ENCODE peak calls at places on chromosomes 7 and 10, in nine cellular contexts. One of them, this sample, is unnamed.

GRCh38 chr10:126979311-126979710 is 74.1 kb downstream of the DOCK1 start:
- DNase-seq in CD8-positive, alpha-beta memory T cell: no peak
- DNase-seq in GM12878: no peak
- DNase-seq in vagina: no peak
- DNase-seq in kidney: no peak
- DNase-seq in CD4-positive, CD25-positive, alpha-beta regulatory T cell: no peak
- DNase-seq in NB4: no peak
- DNase-seq in fibroblast of pulmonary artery: no peak
- DNase-seq in pancreas: no peak
- DNase-seq in this sample: no peak

GRCh38 chr10:48603421-48604038 is 1.3 kb downstream of the ARHGAP22 start:
- DNase-seq in CD8-positive, alpha-beta memory T cell: no peak
- DNase-seq in GM12878: no peak
- DNase-seq in vagina: peak
- DNase-seq in kidney: no peak
- DNase-seq in CD4-positive, CD25-positive, alpha-beta regulatory T cell: no peak
- DNase-seq in NB4: no peak
- DNase-seq in fibroblast of pulmonary artery: no peak
- DNase-seq in pancreas: no peak
- DNase-seq in this sample: no peak

GRCh38 chr10:94402204-94403033 is at the start of gene TBC1D12:
- DNase-seq in CD8-positive, alpha-beta memory T cell: no peak
- DNase-seq in GM12878: peak
- DNase-seq in vagina: peak
- DNase-seq in kidney: peak
- DNase-seq in CD4-positive, CD25-positive, alpha-beta regulatory T cell: peak
- DNase-seq in NB4: no peak
- DNase-seq in fibroblast of pulmonary artery: peak
- DNase-seq in pancreas: peak
- DNase-seq in this sample: peak

GRCh38 chr10:84244651-84245270 is at the start of gene RGR:
- DNase-seq in CD8-positive, alpha-beta memory T cell: no peak
- DNase-seq in GM12878: no peak
- DNase-seq in vagina: no peak
- DNase-seq in kidney: no peak
- DNase-seq in CD4-positive, CD25-positive, alpha-beta regulatory T cell: no peak
- DNase-seq in NB4: no peak
- DNase-seq in fibroblast of pulmonary artery: no peak
- DNase-seq in pancreas: no peak
- DNase-seq in this sample: no peak

GRCh38 chr7:6530626-6531491 is 20.4 kb downstream of the GRID2IP start:
- DNase-seq in CD8-positive, alpha-beta memory T cell: peak
- DNase-seq in GM12878: no peak
- DNase-seq in vagina: no peak
- DNase-seq in kidney: no peak
- DNase-seq in CD4-positive, CD25-positive, alpha-beta regulatory T cell: peak
- DNase-seq in NB4: no peak
- DNase-seq in fibroblast of pulmonary artery: no peak
- DNase-seq in pancreas: no peak
- DNase-seq in this sample: no peak

GRCh38 chr10:5478694-5479305 is 20.6 kb downstream of the CALML5 start:
- DNase-seq in CD8-positive, alpha-beta memory T cell: no peak
- DNase-seq in GM12878: no peak
- DNase-seq in vagina: no peak
- DNase-seq in kidney: no peak
- DNase-seq in CD4-positive, CD25-positive, alpha-beta regulatory T cell: no peak
- DNase-seq in NB4: no peak
- DNase-seq in fibroblast of pulmonary artery: no peak
- DNase-seq in pancreas: no peak
- DNase-seq in this sample: no peak

GRCh38 chr10:69685802-69686585 is 55.9 kb downstream of the FAM241B start:
- DNase-seq in CD8-positive, alpha-beta memory T cell: no peak
- DNase-seq in GM12878: no peak
- DNase-seq in vagina: no peak
- DNase-seq in kidney: peak
- DNase-seq in CD4-positive, CD25-positive, alpha-beta regulatory T cell: no peak
- DNase-seq in NB4: no peak
- DNase-seq in fibroblast of pulmonary artery: peak
- DNase-seq in pancreas: peak
- DNase-seq in this sample: no peak

GRCh38 chr10:125149278-125150047 is 10.9 kb downstream of the CTBP2 start:
- DNase-seq in CD8-positive, alpha-beta memory T cell: no peak
- DNase-seq in GM12878: no peak
- DNase-seq in vagina: no peak
- DNase-seq in kidney: peak
- DNase-seq in CD4-positive, CD25-positive, alpha-beta regulatory T cell: no peak
- DNase-seq in NB4: peak
- DNase-seq in fibroblast of pulmonary artery: peak
- DNase-seq in pancreas: no peak
- DNase-seq in this sample: no peak

GRCh38 chr10:122239578-122240257 is 31.4 kb upstream of the BTBD16 start:
- DNase-seq in CD8-positive, alpha-beta memory T cell: no peak
- DNase-seq in GM12878: no peak
- DNase-seq in vagina: no peak
- DNase-seq in kidney: no peak
- DNase-seq in CD4-positive, CD25-positive, alpha-beta regulatory T cell: no peak
- DNase-seq in NB4: peak
- DNase-seq in fibroblast of pulmonary artery: peak
- DNase-seq in pancreas: no peak
- DNase-seq in this sample: no peak

GRCh38 chr7:37732253-37732652 is 48.7 kb downstream of the GPR141 start:
- DNase-seq in CD8-positive, alpha-beta memory T cell: no peak
- DNase-seq in GM12878: peak
- DNase-seq in vagina: no peak
- DNase-seq in kidney: no peak
- DNase-seq in CD4-positive, CD25-positive, alpha-beta regulatory T cell: no peak
- DNase-seq in NB4: peak
- DNase-seq in fibroblast of pulmonary artery: peak
- DNase-seq in pancreas: no peak
- DNase-seq in this sample: peak

GRCh38 chr10:122062831-122063674 is 74.1 kb downstream of the TACC2 start:
- DNase-seq in CD8-positive, alpha-beta memory T cell: no peak
- DNase-seq in GM12878: no peak
- DNase-seq in vagina: peak
- DNase-seq in kidney: peak
- DNase-seq in CD4-positive, CD25-positive, alpha-beta regulatory T cell: no peak
- DNase-seq in NB4: peak
- DNase-seq in fibroblast of pulmonary artery: peak
- DNase-seq in pancreas: peak
- DNase-seq in this sample: peak

GRCh38 chr10:113414481-113414990 is 138.3 kb upstream of the HABP2 start:
- DNase-seq in CD8-positive, alpha-beta memory T cell: no peak
- DNase-seq in GM12878: no peak
- DNase-seq in vagina: no peak
- DNase-seq in kidney: no peak
- DNase-seq in CD4-positive, CD25-positive, alpha-beta regulatory T cell: no peak
- DNase-seq in NB4: no peak
- DNase-seq in fibroblast of pulmonary artery: no peak
- DNase-seq in pancreas: no peak
- DNase-seq in this sample: no peak

GRCh38 chr10:127034224-127034623 is 129.0 kb downstream of the DOCK1 start:
- DNase-seq in CD8-positive, alpha-beta memory T cell: no peak
- DNase-seq in GM12878: no peak
- DNase-seq in vagina: no peak
- DNase-seq in kidney: no peak
- DNase-seq in CD4-positive, CD25-positive, alpha-beta regulatory T cell: no peak
- DNase-seq in NB4: no peak
- DNase-seq in fibroblast of pulmonary artery: no peak
- DNase-seq in pancreas: no peak
- DNase-seq in this sample: no peak

DNA sequence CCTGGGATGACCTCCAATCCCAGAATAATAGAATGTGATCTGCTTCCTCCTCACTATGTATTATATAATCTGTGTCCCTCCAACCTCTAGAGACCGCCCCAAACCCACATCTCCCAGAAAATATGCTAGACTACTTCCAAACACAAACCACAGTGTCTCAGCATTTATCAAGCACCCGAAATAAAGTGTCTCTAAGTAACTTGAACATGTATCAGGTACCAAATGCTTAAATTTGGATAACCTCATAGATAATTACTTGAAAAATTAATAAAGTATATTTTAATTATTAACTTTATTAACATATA is 16.1 kb downstream of the LYZL1 start:
- DNase-seq in CD8-positive, alpha-beta memory T cell: no peak
- DNase-seq in GM12878: no peak
- DNase-seq in vagina: no peak
- DNase-seq in kidney: no peak
- DNase-seq in CD4-positive, CD25-positive, alpha-beta regulatory T cell: no peak
- DNase-seq in NB4: no peak
- DNase-seq in fibroblast of pulmonary artery: no peak
- DNase-seq in pancreas: no peak
- DNase-seq in this sample: no peak
- H3K4me3 ChIP-seq in CD8-positive, alpha-beta memory T cell: no peak
- H3K4me3 ChIP-seq in GM12878: no peak
- H3K4me3 ChIP-seq in vagina: no peak
- H3K4me3 ChIP-seq in kidney: no peak
- H3K4me3 ChIP-seq in CD4-positive, CD25-positive, alpha-beta regulatory T cell: no peak
- H3K4me3 ChIP-seq in NB4: no peak
- H3K4me3 ChIP-seq in fibroblast of pulmonary artery: no peak
- H3K4me3 ChIP-seq in pancreas: no peak
- H3K4me3 ChIP-seq in this sample: no peak

GRCh38 chr10:33463011-33463410 is 128.5 kb upstream of the NRP1 start:
- DNase-seq in CD8-positive, alpha-beta memory T cell: no peak
- DNase-seq in GM12878: no peak
- DNase-seq in vagina: no peak
- DNase-seq in kidney: no peak
- DNase-seq in CD4-positive, CD25-positive, alpha-beta regulatory T cell: no peak
- DNase-seq in NB4: no peak
- DNase-seq in fibroblast of pulmonary artery: no peak
- DNase-seq in pancreas: no peak
- DNase-seq in this sample: no peak
- H3K4me3 ChIP-seq in CD8-positive, alpha-beta memory T cell: no peak
- H3K4me3 ChIP-seq in GM12878: no peak
- H3K4me3 ChIP-seq in vagina: no peak
- H3K4me3 ChIP-seq in kidney: no peak
- H3K4me3 ChIP-seq in CD4-positive, CD25-positive, alpha-beta regulatory T cell: no peak
- H3K4me3 ChIP-seq in NB4: no peak
- H3K4me3 ChIP-seq in fibroblast of pulmonary artery: no peak
- H3K4me3 ChIP-seq in pancreas: no peak
- H3K4me3 ChIP-seq in this sample: no peak

GRCh38 chr10:17022898-17023297 is 106.7 kb downstream of the CUBN start:
- DNase-seq in CD8-positive, alpha-beta memory T cell: no peak
- DNase-seq in GM12878: no peak
- DNase-seq in vagina: no peak
- DNase-seq in kidney: no peak
- DNase-seq in CD4-positive, CD25-positive, alpha-beta regulatory T cell: no peak
- DNase-seq in NB4: no peak
- DNase-seq in fibroblast of pulmonary artery: peak
- DNase-seq in pancreas: no peak
- DNase-seq in this sample: no peak

GRCh38 chr10:17022399-17022798 is 107.2 kb downstream of the CUBN start:
- DNase-seq in CD8-positive, alpha-beta memory T cell: no peak
- DNase-seq in GM12878: no peak
- DNase-seq in vagina: no peak
- DNase-seq in kidney: no peak
- DNase-seq in CD4-positive, CD25-positive, alpha-beta regulatory T cell: no peak
- DNase-seq in NB4: no peak
- DNase-seq in fibroblast of pulmonary artery: no peak
- DNase-seq in pancreas: no peak
- DNase-seq in this sample: no peak

GRCh38 chr10:17025444-17026295 is 103.9 kb downstream of the CUBN start:
- DNase-seq in CD8-positive, alpha-beta memory T cell: peak
- DNase-seq in GM12878: no peak
- DNase-seq in vagina: no peak
- DNase-seq in kidney: no peak
- DNase-seq in CD4-positive, CD25-positive, alpha-beta regulatory T cell: peak
- DNase-seq in NB4: peak
- DNase-seq in fibroblast of pulmonary artery: peak
- DNase-seq in pancreas: no peak
- DNase-seq in this sample: no peak

GRCh38 chr10:17023386-17024298 is 106.0 kb downstream of the CUBN start:
- DNase-seq in CD8-positive, alpha-beta memory T cell: peak
- DNase-seq in GM12878: peak
- DNase-seq in vagina: no peak
- DNase-seq in kidney: no peak
- DNase-seq in CD4-positive, CD25-positive, alpha-beta regulatory T cell: peak
- DNase-seq in NB4: peak
- DNase-seq in fibroblast of pulmonary artery: peak
- DNase-seq in pancreas: no peak
- DNase-seq in this sample: peak

GRCh38 chr10:17024461-17024860 is 105.2 kb downstream of the CUBN start:
- DNase-seq in CD8-positive, alpha-beta memory T cell: no peak
- DNase-seq in GM12878: no peak
- DNase-seq in vagina: no peak
- DNase-seq in kidney: no peak
- DNase-seq in CD4-positive, CD25-positive, alpha-beta regulatory T cell: no peak
- DNase-seq in NB4: no peak
- DNase-seq in fibroblast of pulmonary artery: no peak
- DNase-seq in pancreas: no peak
- DNase-seq in this sample: no peak
- H3K4me3 ChIP-seq in CD8-positive, alpha-beta memory T cell: no peak
- H3K4me3 ChIP-seq in GM12878: no peak
- H3K4me3 ChIP-seq in vagina: no peak
- H3K4me3 ChIP-seq in kidney: no peak
- H3K4me3 ChIP-seq in CD4-positive, CD25-positive, alpha-beta regulatory T cell: no peak
- H3K4me3 ChIP-seq in NB4: no peak
- H3K4me3 ChIP-seq in fibroblast of pulmonary artery: no peak
- H3K4me3 ChIP-seq in pancreas: no peak
- H3K4me3 ChIP-seq in this sample: no peak

GRCh38 chr7:111238891-111239290 is 148.0 kb downstream of the LRRN3 start:
- DNase-seq in CD8-positive, alpha-beta memory T cell: no peak
- DNase-seq in GM12878: no peak
- DNase-seq in vagina: no peak
- DNase-seq in kidney: no peak
- DNase-seq in CD4-positive, CD25-positive, alpha-beta regulatory T cell: no peak
- DNase-seq in NB4: no peak
- DNase-seq in fibroblast of pulmonary artery: peak
- DNase-seq in pancreas: no peak
- DNase-seq in this sample: no peak
- H3K4me3 ChIP-seq in CD8-positive, alpha-beta memory T cell: no peak
- H3K4me3 ChIP-seq in GM12878: no peak
- H3K4me3 ChIP-seq in vagina: no peak
- H3K4me3 ChIP-seq in kidney: peak
- H3K4me3 ChIP-seq in CD4-positive, CD25-positive, alpha-beta regulatory T cell: no peak
- H3K4me3 ChIP-seq in NB4: no peak
- H3K4me3 ChIP-seq in fibroblast of pulmonary artery: peak
- H3K4me3 ChIP-seq in pancreas: no peak
- H3K4me3 ChIP-seq in this sample: no peak

DNA sequence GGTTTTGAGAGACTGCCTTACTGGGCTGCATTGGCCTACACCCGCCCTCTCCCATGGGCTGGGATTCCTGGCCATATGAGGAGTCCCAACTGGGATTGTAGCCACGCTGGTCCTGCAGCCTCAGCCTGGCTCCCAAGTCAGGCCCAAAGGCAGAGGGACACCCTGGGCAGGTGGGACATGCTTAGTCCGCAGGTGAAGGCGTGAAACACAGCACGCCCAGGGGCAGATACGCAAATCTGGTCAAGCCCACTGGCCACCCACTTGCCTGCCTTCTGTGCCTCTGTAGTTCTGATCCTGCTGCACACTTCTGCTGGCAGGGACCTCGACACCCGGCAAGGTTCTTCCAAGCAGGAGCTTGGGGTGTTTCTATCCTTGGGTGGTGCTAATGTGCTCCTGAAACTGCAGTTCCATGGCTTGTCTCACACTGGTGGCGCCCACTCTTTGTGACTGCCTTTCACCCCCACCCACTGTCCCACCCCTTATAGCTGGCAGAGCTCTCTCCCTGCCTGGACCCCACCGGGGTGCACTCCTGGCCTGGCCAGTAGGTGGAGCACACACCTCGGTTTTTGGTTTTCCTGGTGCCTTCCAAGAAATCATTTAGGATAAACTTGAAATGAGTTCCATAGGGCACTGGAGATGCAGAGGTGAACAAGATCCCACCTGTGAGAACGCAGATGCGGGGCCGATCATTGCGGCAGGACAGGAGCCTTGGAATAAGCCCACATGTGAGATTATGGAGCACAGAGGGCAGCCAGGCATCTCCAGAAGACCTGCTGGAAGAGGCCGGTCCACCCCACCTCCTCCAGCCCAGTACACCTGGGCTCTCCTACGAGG is 47.9 kb downstream of the MKI67 start:
- DNase-seq in CD8-positive, alpha-beta memory T cell: peak
- DNase-seq in GM12878: no peak
- DNase-seq in vagina: no peak
- DNase-seq in kidney: no peak
- DNase-seq in CD4-positive, CD25-positive, alpha-beta regulatory T cell: peak
- DNase-seq in NB4: peak
- DNase-seq in fibroblast of pulmonary artery: peak
- DNase-seq in pancreas: peak
- DNase-seq in this sample: peak
- H3K4me3 ChIP-seq in CD8-positive, alpha-beta memory T cell: no peak
- H3K4me3 ChIP-seq in GM12878: no peak
- H3K4me3 ChIP-seq in vagina: no peak
- H3K4me3 ChIP-seq in kidney: no peak
- H3K4me3 ChIP-seq in CD4-positive, CD25-positive, alpha-beta regulatory T cell: no peak
- H3K4me3 ChIP-seq in NB4: no peak
- H3K4me3 ChIP-seq in fibroblast of pulmonary artery: no peak
- H3K4me3 ChIP-seq in pancreas: no peak
- H3K4me3 ChIP-seq in this sample: no peak

This sample was measured in NT2/D1.